ENCODE peak calls at places on chromosomes 4 and X, in ten cellular contexts. D is ecto neural progenitor cell; K is heart right ventricle; G is activated T-cell treated with anti-CD3 and anti-CD28 coated beads, Interleukin-2, amount 50 U/mL, for 4 hours; F is germinal center; M is NCI-H524; A is NAMALWA; B is BJ; C is DMS 273 treated with DMSO at 0.1 percent for 48 hours; L is memory B cell. E is an unnamed sample.

GRCh38 chrX:48496660-48497059 is 12.1 kb upstream of the PORCN start:
- DNase-seq in D (no peak), K (no peak), G (no peak), F (no peak), M (no peak), A (no peak), B (no peak), C (no peak), L (no peak), E (no peak)

GRCh38 chr4:146338512-146338911 is 124.2 kb downstream of the REELD1 start:
- DNase-seq in D (no peak), K (no peak), G (no peak), F (no peak), M (no peak), A (no peak), B (no peak), C (no peak), L (no peak), E (peak; percentile 25)

GRCh38 chrX:111095974-111096870 is at the start of gene PAK3:
- DNase-seq in D (peak; percentile 79), K (peak; percentile 15), G (peak; percentile 10), F (peak; percentile 4), M (peak; percentile 93), A (no peak), B (no peak), C (peak; percentile 67), L (no peak), E (peak; percentile 94)

GRCh38 chr4:164012396-164013027 is 518.0 kb downstream of the TMA16 start:
- DNase-seq in D (peak; percentile 69), K (no peak), G (peak; percentile 5), F (no peak), M (peak; percentile 17), A (peak; percentile 67), B (no peak), C (no peak), L (no peak), E (peak; percentile 60)

GRCh38 chr4:138851626-138852443 is 163.7 kb upstream of the NOCT start:
- DNase-seq in D (no peak), K (no peak), G (no peak), F (no peak), M (no peak), A (no peak), B (no peak), C (peak; percentile 41), L (no peak), E (no peak)

GRCh38 chr4:90606781-90607180 is 479.6 kb downstream of the CCSER1 start:
- DNase-seq in D (no peak), K (no peak), G (no peak), F (no peak), M (no peak), A (no peak), B (no peak), C (no peak), L (no peak), E (no peak)

GRCh38 chrX:14616876-14617275 is 87.5 kb downstream of the GLRA2 start:
- DNase-seq in D (no peak), K (no peak), G (no peak), F (no peak), M (peak; percentile 20), A (no peak), B (no peak), C (no peak), L (no peak), E (no peak)

GRCh38 chr4:76301068-76301774 is 5.3 kb upstream of the STBD1 start:
- DNase-seq in D (no peak), K (no peak), G (no peak), F (no peak), M (no peak), A (no peak), B (peak; percentile 62), C (no peak), L (no peak), E (peak; percentile 99)

GRCh38 chr4:4327652-4328121 is 37.6 kb downstream of the ZBTB49 start:
- DNase-seq in D (peak; percentile 83), K (peak; percentile 57), G (no peak), F (peak; percentile 17), M (no peak), A (no peak), B (no peak), C (no peak), L (no peak), E (no peak)

GRCh38 chr4:73599182-73599581 is 21.1 kb downstream of the RASSF6 start:
- DNase-seq in D (peak; percentile 52), K (no peak), G (no peak), F (no peak), M (no peak), A (peak; percentile 54), B (no peak), C (peak; percentile 27), L (no peak), E (peak; percentile 91)

GRCh38 chr4:158996669-158997074 is 106.2 kb upstream of the RAPGEF2 start:
- DNase-seq in D (no peak), K (no peak), G (no peak), F (no peak), M (no peak), A (no peak), B (peak; percentile 95), C (no peak), L (no peak), E (peak; percentile 28)

GRCh38 chrX:115533485-115533884 is 27.5 kb upstream of the PLS3 start:
- DNase-seq in D (no peak), K (no peak), G (no peak), F (no peak), M (no peak), A (no peak), B (peak; percentile 34), C (no peak), L (no peak), E (no peak)

GRCh38 chrX:111254896-111255693 is 15.2 kb downstream of the CAPN6 start:
- DNase-seq in D (no peak), K (no peak), G (no peak), F (no peak), M (no peak), A (no peak), B (no peak), C (no peak), L (no peak), E (peak; percentile 31)

GRCh38 chr4:175935016-175935661 is 123.1 kb upstream of the GPM6A start:
- DNase-seq in D (no peak), K (no peak), G (no peak), F (no peak), M (no peak), A (no peak), B (no peak), C (no peak), L (no peak), E (no peak)

GRCh38 chr4:40321671-40322131 is 13.4 kb upstream of the CHRNA9 start:
- DNase-seq in D (no peak), K (no peak), G (no peak), F (no peak), M (no peak), A (no peak), B (peak; percentile 77), C (no peak), L (no peak), E (no peak)

GRCh38 chrX:85024044-85024443 is 20.4 kb downstream of the APOOL start:
- DNase-seq in D (no peak), K (no peak), G (no peak), F (no peak), M (no peak), A (no peak), B (no peak), C (no peak), L (no peak), E (no peak)

GRCh38 chrX:42535233-42535632 is 242.7 kb downstream of the PPP1R2C start:
- DNase-seq in D (no peak), K (no peak), G (no peak), F (no peak), M (no peak), A (no peak), B (no peak), C (no peak), L (no peak), E (no peak)